ENCODE peak calls at places on chromosomes 4 and X, in eight cellular contexts. C is DND-41, K is prostate gland, E is choroid plexus epithelial cell, U is GM12865, H is astrocyte of the spinal cord, L is retinal pigment epithelial cell, W is AG04450. I is an unnamed sample.

GRCh38 chr4:113394730-113395530 is 345.5 kb downstream of the ANK2 start:
- DNase-seq in C (peak; percentile 54), K (peak; percentile 85), E (peak; percentile 93), U (peak; percentile 85), H (peak; percentile 88), L (peak; percentile 54), W (peak; percentile 74), I (peak; percentile 64)

GRCh38 chr4:139633661-139634060 is 32.0 kb upstream of the MGST2 start:
- DNase-seq in C (no peak), K (peak; percentile 27), E (peak; percentile 66), U (no peak), H (no peak), L (no peak), W (no peak), I (no peak)

GRCh38 chr4:3317011-3317655 is 24.3 kb downstream of the RGS12 start:
- DNase-seq in C (no peak), K (no peak), E (no peak), U (no peak), H (no peak), L (no peak), W (no peak), I (no peak)

GRCh38 chr4:10811992-10812391 is 127.4 kb upstream of the CLNK start:
- DNase-seq in C (no peak), K (no peak), E (peak; percentile 23), U (no peak), H (no peak), L (no peak), W (no peak), I (no peak)

GRCh38 chr4:140940589-140940988 is 184.4 kb upstream of the TBC1D9 start:
- DNase-seq in C (no peak), K (no peak), E (no peak), U (no peak), H (no peak), L (no peak), W (no peak), I (no peak)

GRCh38 chrX:13053171-13053570 is 8.8 kb upstream of the FAM9C start:
- DNase-seq in C (no peak), K (no peak), E (no peak), U (peak; percentile 66), H (no peak), L (no peak), W (no peak), I (no peak)

GRCh38 chr4:119962631-119963030 is 104.0 kb downstream of the MAD2L1 start:
- DNase-seq in C (no peak), K (no peak), E (no peak), U (no peak), H (no peak), L (no peak), W (no peak), I (no peak)

GRCh38 chrX:136047969-136048368 is 62.7 kb downstream of the SLC9A6 start:
- DNase-seq in C (no peak), K (no peak), E (peak; percentile 38), U (no peak), H (peak; percentile 24), L (no peak), W (no peak), I (no peak)

GRCh38 chr4:17511950-17512795 is at the start of gene QDPR:
- DNase-seq in C (peak; percentile 70), K (peak; percentile 54), E (peak; percentile 52), U (peak; percentile 89), H (peak; percentile 69), L (peak; percentile 32), W (no peak), I (peak; percentile 31)

GRCh38 chrX:46044486-46044885 is 500.7 kb downstream of the ZNF674 start:
- DNase-seq in C (no peak), K (peak; percentile 12), E (peak; percentile 0), U (no peak), H (peak; percentile 5), L (no peak), W (no peak), I (no peak)

GRCh38 chr4:72629540-72629939 is 60.5 kb upstream of the ADAMTS3 start:
- DNase-seq in C (no peak), K (no peak), E (peak; percentile 43), U (no peak), H (peak; percentile 37), L (no peak), W (no peak), I (no peak)

GRCh38 chrX:136525738-136526606 is 6.0 kb upstream of the VGLL1 start:
- DNase-seq in C (no peak), K (peak; percentile 36), E (peak; percentile 94), U (no peak), H (peak; percentile 84), L (peak; percentile 72), W (peak; percentile 63), I (no peak)

GRCh38 chr4:78629991-78630541 is 78.5 kb downstream of the ANXA3 start:
- DNase-seq in C (no peak), K (no peak), E (no peak), U (no peak), H (no peak), L (no peak), W (no peak), I (no peak)

GRCh38 chr4:11297201-11297600 is 131.5 kb downstream of the HS3ST1 start:
- DNase-seq in C (no peak), K (no peak), E (no peak), U (no peak), H (peak; percentile 33), L (no peak), W (no peak), I (no peak)

GRCh38 chr4:137226900-137227299 is 305.4 kb downstream of the PCDH18 start:
- DNase-seq in C (no peak), K (no peak), E (peak; percentile 43), U (peak; percentile 5), H (no peak), L (no peak), W (no peak), I (no peak)

GRCh38 chr4:102326951-102327350 is 18.3 kb downstream of the SLC39A8 start:
- DNase-seq in C (no peak), K (no peak), E (no peak), U (no peak), H (no peak), L (no peak), W (no peak), I (no peak)

DNA sequence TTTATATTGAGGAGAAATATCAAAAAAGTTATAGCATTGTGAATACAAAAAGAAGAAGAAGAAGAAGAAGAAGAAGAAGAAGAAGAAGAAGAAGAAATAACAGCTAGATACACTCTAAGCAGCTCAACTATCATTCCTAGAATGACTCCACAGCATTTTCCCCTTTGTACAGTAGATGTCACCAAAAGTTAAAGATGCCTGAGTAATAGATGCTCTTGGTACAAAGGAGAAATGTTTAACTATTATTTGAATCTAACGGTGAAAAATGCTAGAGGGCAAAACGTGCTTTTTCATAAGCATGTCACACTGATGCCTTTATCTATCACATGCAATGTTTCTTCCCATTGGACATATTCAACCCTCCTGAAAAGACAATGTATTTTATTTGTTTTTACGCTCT is 178.4 kb upstream of the GPRIN3 start:
- DNase-seq in C (no peak), K (no peak), E (peak; percentile 78), U (no peak), H (peak; percentile 46), L (no peak), W (no peak), I (no peak)
- TF ChIP-seq CTCF in C (peak; percentile 64), K (peak; percentile 23), E (peak; percentile 61), U (no peak), H (peak; percentile 50), L (peak; percentile 49), W (peak; percentile 59), I (peak; percentile 21)

DNA sequence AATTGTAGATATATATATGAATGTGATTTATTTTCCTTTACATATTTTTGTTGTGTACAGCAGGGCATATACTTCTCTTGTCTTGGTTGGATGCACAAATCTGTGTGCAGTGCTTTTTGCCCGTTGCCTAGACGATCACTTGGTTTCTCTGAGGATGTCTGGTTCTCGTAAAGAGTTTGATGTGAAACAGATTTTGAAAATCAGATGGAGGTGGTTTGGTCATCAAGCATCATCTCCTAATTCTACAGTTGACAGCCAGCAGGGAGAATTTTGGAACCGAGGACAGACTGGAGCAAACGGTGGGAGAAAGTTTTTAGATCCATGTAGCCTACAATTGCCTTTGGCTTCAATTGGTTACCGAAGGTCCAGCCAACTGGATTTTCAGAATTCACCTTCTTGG is 467 bp downstream of the KLHL5 start:
- DNase-seq in C (no peak), K (no peak), E (no peak), U (peak; percentile 26), H (peak; percentile 26), L (no peak), W (no peak), I (no peak)
- H3K4me3 ChIP-seq in C (no peak overlapping the region), K (no peak overlapping the region), E (no peak overlapping the region), U (no peak overlapping the region), H (no peak overlapping the region), L (no peak overlapping the region), W (no peak overlapping the region), I (no peak overlapping the region)

GRCh38 chr4:130359537-130359936 is 1263.6 kb downstream of the C4orf33 start:
- DNase-seq in C (no peak), K (no peak), E (peak; percentile 69), U (no peak), H (peak; percentile 45), L (peak; percentile 7), W (no peak), I (no peak)
- TF ChIP-seq CTCF in C (peak; percentile 50), K (no peak), E (peak; percentile 66), U (no peak), H (peak; percentile 49), L (peak; percentile 48), W (peak; percentile 57), I (no peak)

DNA sequence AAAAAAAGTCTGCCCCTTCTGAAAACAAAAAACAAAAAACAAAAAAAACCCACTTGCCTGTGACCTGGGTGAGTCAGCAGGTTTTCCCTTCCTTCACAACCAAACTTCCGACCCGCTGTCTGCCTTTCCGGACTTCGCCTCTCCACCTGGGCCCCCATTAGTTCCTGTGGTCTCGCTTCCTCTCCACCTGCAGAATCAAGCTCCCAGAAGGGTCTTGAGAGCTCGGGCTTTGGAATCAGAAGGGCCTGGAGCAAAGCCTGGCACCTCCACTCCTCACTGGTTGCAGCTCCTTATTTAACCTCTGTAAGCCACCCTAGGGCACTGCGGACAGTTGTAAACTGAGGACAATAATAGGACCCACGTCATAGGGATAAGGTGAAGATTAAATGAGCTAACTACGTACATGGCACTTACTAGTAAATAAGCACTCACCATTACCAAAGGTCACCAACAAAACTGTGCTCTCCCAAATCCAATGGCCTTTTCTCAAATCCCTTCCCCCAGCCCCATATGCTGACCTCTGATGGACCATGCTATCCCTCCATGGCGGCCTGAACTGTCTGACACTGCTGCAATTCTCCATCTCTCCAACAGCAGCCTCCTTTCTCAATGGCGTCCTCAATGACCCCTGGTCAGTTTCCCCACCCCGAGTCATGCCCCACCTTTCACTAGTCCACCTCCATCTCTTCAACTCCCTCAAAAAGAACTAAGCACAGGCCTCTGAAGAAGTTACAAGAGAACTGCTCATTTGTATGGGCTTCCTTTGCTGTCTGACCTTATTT is 64.2 kb downstream of the IRF2 start:
- DNase-seq in C (peak; percentile 54), K (no peak), E (no peak), U (peak; percentile 80), H (no peak), L (no peak), W (no peak), I (no peak)
- H3K4me3 ChIP-seq in C (no peak overlapping the region), K (no peak overlapping the region), E (no peak overlapping the region), U (no peak overlapping the region), H (no peak overlapping the region), L (no peak overlapping the region), W (no peak overlapping the region), I (no peak overlapping the region)

I was measured in GM12864.